ENCODE peak calls at places on chromosomes 11 and 22, in eight cellular contexts. One of them, this sample, is unnamed.
A peak's percentile ranks its signal among the peaks of the same experiment; 100 is the strongest.

GRCh38 chr22:27648074-27648473 is 153.5 kb downstream of the MN1 start:
- DNase-seq in CD4-positive, alpha-beta memory T cell: no peak
- DNase-seq in chondrocyte: no peak
- DNase-seq in LoVo: no peak
- DNase-seq in fibroblast of the aortic adventitia: no peak
- DNase-seq in activated naive CD4-positive, alpha-beta T cell treated with anti-CD3 and anti-CD28 coated beads, Interleukin-2, amount 10 ng/mL, durations not matched to agents 7 days and 5 days: no peak
- DNase-seq in foreskin fibroblast: no peak
- DNase-seq in tibial artery: no peak
- DNase-seq in this sample: no peak

GRCh38 chr11:78313181-78313788 is 104.3 kb downstream of the GAB2 start:
- DNase-seq in CD4-positive, alpha-beta memory T cell: no peak
- DNase-seq in chondrocyte: no peak
- DNase-seq in LoVo: peak; percentile 75
- DNase-seq in fibroblast of the aortic adventitia: peak; percentile 75
- DNase-seq in activated naive CD4-positive, alpha-beta T cell treated with anti-CD3 and anti-CD28 coated beads, Interleukin-2, amount 10 ng/mL, durations not matched to agents 7 days and 5 days: no peak
- DNase-seq in foreskin fibroblast: peak; percentile 95
- DNase-seq in tibial artery: peak; percentile 66
- DNase-seq in this sample: peak; percentile 86

GRCh38 chr22:23688121-23688520 is 2.7 kb upstream of the RGL4 start:
- DNase-seq in CD4-positive, alpha-beta memory T cell: no peak
- DNase-seq in chondrocyte: peak; percentile 52
- DNase-seq in LoVo: no peak
- DNase-seq in fibroblast of the aortic adventitia: no peak
- DNase-seq in activated naive CD4-positive, alpha-beta T cell treated with anti-CD3 and anti-CD28 coated beads, Interleukin-2, amount 10 ng/mL, durations not matched to agents 7 days and 5 days: no peak
- DNase-seq in foreskin fibroblast: no peak
- DNase-seq in tibial artery: no peak
- DNase-seq in this sample: no peak

GRCh38 chr11:114562166-114562916 is 2.7 kb upstream of the NXPE1 start:
- DNase-seq in CD4-positive, alpha-beta memory T cell: no peak
- DNase-seq in chondrocyte: no peak
- DNase-seq in LoVo: peak; percentile 31
- DNase-seq in fibroblast of the aortic adventitia: peak; percentile 71
- DNase-seq in activated naive CD4-positive, alpha-beta T cell treated with anti-CD3 and anti-CD28 coated beads, Interleukin-2, amount 10 ng/mL, durations not matched to agents 7 days and 5 days: no peak
- DNase-seq in foreskin fibroblast: peak; percentile 4
- DNase-seq in tibial artery: no peak
- DNase-seq in this sample: peak; percentile 32

GRCh38 chr11:11540157-11540556 is 81.6 kb downstream of the GALNT18 start:
- DNase-seq in CD4-positive, alpha-beta memory T cell: no peak
- DNase-seq in chondrocyte: no peak
- DNase-seq in LoVo: no peak
- DNase-seq in fibroblast of the aortic adventitia: no peak
- DNase-seq in activated naive CD4-positive, alpha-beta T cell treated with anti-CD3 and anti-CD28 coated beads, Interleukin-2, amount 10 ng/mL, durations not matched to agents 7 days and 5 days: no peak
- DNase-seq in foreskin fibroblast: no peak
- DNase-seq in tibial artery: no peak
- DNase-seq in this sample: no peak

GRCh38 chr22:26642465-26643367 is 14.7 kb upstream of the MIAT start:
- DNase-seq in CD4-positive, alpha-beta memory T cell: peak; percentile 56
- DNase-seq in chondrocyte: no peak
- DNase-seq in LoVo: no peak
- DNase-seq in fibroblast of the aortic adventitia: no peak
- DNase-seq in activated naive CD4-positive, alpha-beta T cell treated with anti-CD3 and anti-CD28 coated beads, Interleukin-2, amount 10 ng/mL, durations not matched to agents 7 days and 5 days: peak; percentile 80
- DNase-seq in foreskin fibroblast: no peak
- DNase-seq in tibial artery: no peak
- DNase-seq in this sample: no peak

GRCh38 chr11:67468056-67468455 is 995 bp downstream of the TMEM134 start:
- DNase-seq in CD4-positive, alpha-beta memory T cell: no peak
- DNase-seq in chondrocyte: no peak
- DNase-seq in LoVo: peak; percentile 72
- DNase-seq in fibroblast of the aortic adventitia: peak; percentile 14
- DNase-seq in activated naive CD4-positive, alpha-beta T cell treated with anti-CD3 and anti-CD28 coated beads, Interleukin-2, amount 10 ng/mL, durations not matched to agents 7 days and 5 days: no peak
- DNase-seq in foreskin fibroblast: peak; percentile 12
- DNase-seq in tibial artery: no peak
- DNase-seq in this sample: peak; percentile 36

GRCh38 chr22:30485362-30485988 is 13.7 kb upstream of the SEC14L3 start:
- DNase-seq in CD4-positive, alpha-beta memory T cell: peak; percentile 77
- DNase-seq in chondrocyte: no peak
- DNase-seq in LoVo: peak; percentile 64
- DNase-seq in fibroblast of the aortic adventitia: peak; percentile 54
- DNase-seq in activated naive CD4-positive, alpha-beta T cell treated with anti-CD3 and anti-CD28 coated beads, Interleukin-2, amount 10 ng/mL, durations not matched to agents 7 days and 5 days: peak; percentile 83
- DNase-seq in foreskin fibroblast: peak; percentile 78
- DNase-seq in tibial artery: peak; percentile 24
- DNase-seq in this sample: peak; percentile 65

GRCh38 chr22:17167486-17167885 is 8.4 kb upstream of the HDHD5 start:
- DNase-seq in CD4-positive, alpha-beta memory T cell: no peak
- DNase-seq in chondrocyte: no peak
- DNase-seq in LoVo: no peak
- DNase-seq in fibroblast of the aortic adventitia: no peak
- DNase-seq in activated naive CD4-positive, alpha-beta T cell treated with anti-CD3 and anti-CD28 coated beads, Interleukin-2, amount 10 ng/mL, durations not matched to agents 7 days and 5 days: no peak
- DNase-seq in foreskin fibroblast: no peak
- DNase-seq in tibial artery: no peak
- DNase-seq in this sample: no peak

GRCh38 chr11:126969865-126970479 is 30.6 kb downstream of the KIRREL3 start:
- DNase-seq in CD4-positive, alpha-beta memory T cell: no peak
- DNase-seq in chondrocyte: no peak
- DNase-seq in LoVo: no peak
- DNase-seq in fibroblast of the aortic adventitia: peak; percentile 53
- DNase-seq in activated naive CD4-positive, alpha-beta T cell treated with anti-CD3 and anti-CD28 coated beads, Interleukin-2, amount 10 ng/mL, durations not matched to agents 7 days and 5 days: no peak
- DNase-seq in foreskin fibroblast: peak; percentile 80
- DNase-seq in tibial artery: no peak
- DNase-seq in this sample: peak; percentile 91

GRCh38 chr22:40178417-40179409 is 988 bp downstream of the TNRC6B start:
- DNase-seq in CD4-positive, alpha-beta memory T cell: peak; percentile 24
- DNase-seq in chondrocyte: no peak
- DNase-seq in LoVo: no peak
- DNase-seq in fibroblast of the aortic adventitia: peak; percentile 54
- DNase-seq in activated naive CD4-positive, alpha-beta T cell treated with anti-CD3 and anti-CD28 coated beads, Interleukin-2, amount 10 ng/mL, durations not matched to agents 7 days and 5 days: peak; percentile 69
- DNase-seq in foreskin fibroblast: peak; percentile 55
- DNase-seq in tibial artery: peak; percentile 47
- DNase-seq in this sample: peak; percentile 71

GRCh38 chr11:73356979-73357739 is 19.0 kb upstream of the RELT start:
- DNase-seq in CD4-positive, alpha-beta memory T cell: no peak
- DNase-seq in chondrocyte: no peak
- DNase-seq in LoVo: no peak
- DNase-seq in fibroblast of the aortic adventitia: no peak
- DNase-seq in activated naive CD4-positive, alpha-beta T cell treated with anti-CD3 and anti-CD28 coated beads, Interleukin-2, amount 10 ng/mL, durations not matched to agents 7 days and 5 days: no peak
- DNase-seq in foreskin fibroblast: no peak
- DNase-seq in tibial artery: no peak
- DNase-seq in this sample: no peak

GRCh38 chr11:12936200-12936599 is 72.9 kb upstream of the RASSF10 start:
- DNase-seq in CD4-positive, alpha-beta memory T cell: no peak
- DNase-seq in chondrocyte: no peak
- DNase-seq in LoVo: no peak
- DNase-seq in fibroblast of the aortic adventitia: no peak
- DNase-seq in activated naive CD4-positive, alpha-beta T cell treated with anti-CD3 and anti-CD28 coated beads, Interleukin-2, amount 10 ng/mL, durations not matched to agents 7 days and 5 days: no peak
- DNase-seq in foreskin fibroblast: no peak
- DNase-seq in tibial artery: no peak
- DNase-seq in this sample: no peak

GRCh38 chr11:121389651-121390050 is 62.5 kb upstream of the SORL1 start:
- DNase-seq in CD4-positive, alpha-beta memory T cell: no peak
- DNase-seq in chondrocyte: no peak
- DNase-seq in LoVo: no peak
- DNase-seq in fibroblast of the aortic adventitia: no peak
- DNase-seq in activated naive CD4-positive, alpha-beta T cell treated with anti-CD3 and anti-CD28 coated beads, Interleukin-2, amount 10 ng/mL, durations not matched to agents 7 days and 5 days: no peak
- DNase-seq in foreskin fibroblast: no peak
- DNase-seq in tibial artery: no peak
- DNase-seq in this sample: peak; percentile 40

GRCh38 chr22:46592390-46592872 is 27.8 kb upstream of the GRAMD4 start:
- DNase-seq in CD4-positive, alpha-beta memory T cell: peak; percentile 16
- DNase-seq in chondrocyte: no peak
- DNase-seq in LoVo: no peak
- DNase-seq in fibroblast of the aortic adventitia: peak; percentile 59
- DNase-seq in activated naive CD4-positive, alpha-beta T cell treated with anti-CD3 and anti-CD28 coated beads, Interleukin-2, amount 10 ng/mL, durations not matched to agents 7 days and 5 days: peak; percentile 77
- DNase-seq in foreskin fibroblast: peak; percentile 56
- DNase-seq in tibial artery: no peak
- DNase-seq in this sample: peak; percentile 89

GRCh38 chr11:73137262-73137941 is 4.7 kb downstream of the FCHSD2 start:
- DNase-seq in CD4-positive, alpha-beta memory T cell: no peak
- DNase-seq in chondrocyte: no peak
- DNase-seq in LoVo: no peak
- DNase-seq in fibroblast of the aortic adventitia: no peak
- DNase-seq in activated naive CD4-positive, alpha-beta T cell treated with anti-CD3 and anti-CD28 coated beads, Interleukin-2, amount 10 ng/mL, durations not matched to agents 7 days and 5 days: no peak
- DNase-seq in foreskin fibroblast: no peak
- DNase-seq in tibial artery: no peak
- DNase-seq in this sample: no peak

GRCh38 chr11:132072044-132072879 is 701.8 kb downstream of the NTM start:
- DNase-seq in CD4-positive, alpha-beta memory T cell: no peak
- DNase-seq in chondrocyte: no peak
- DNase-seq in LoVo: no peak
- DNase-seq in fibroblast of the aortic adventitia: peak; percentile 96
- DNase-seq in activated naive CD4-positive, alpha-beta T cell treated with anti-CD3 and anti-CD28 coated beads, Interleukin-2, amount 10 ng/mL, durations not matched to agents 7 days and 5 days: no peak
- DNase-seq in foreskin fibroblast: peak; percentile 97
- DNase-seq in tibial artery: no peak
- DNase-seq in this sample: peak; percentile 96

GRCh38 chr11:93116641-93117577 is 80.9 kb downstream of the SLC36A4 start:
- DNase-seq in CD4-positive, alpha-beta memory T cell: no peak
- DNase-seq in chondrocyte: no peak
- DNase-seq in LoVo: peak; percentile 11
- DNase-seq in fibroblast of the aortic adventitia: no peak
- DNase-seq in activated naive CD4-positive, alpha-beta T cell treated with anti-CD3 and anti-CD28 coated beads, Interleukin-2, amount 10 ng/mL, durations not matched to agents 7 days and 5 days: no peak
- DNase-seq in foreskin fibroblast: no peak
- DNase-seq in tibial artery: no peak
- DNase-seq in this sample: no peak

This sample was measured in GM23248.